ENCODE peak calls at places on chromosome 21, in four cellular contexts. T, M, P and I are unnamed samples.

GRCh38 chr21:22679207-22679606 is 1681.0 kb downstream of the NCAM2 start:
- DNase-seq in P (no peak), T (no peak), M (no peak), I (no peak)

GRCh38 chr21:16211339-16212303 is 481.8 kb downstream of the USP25 start:
- DNase-seq in T (no peak), M (no peak), P (peak), I (peak)

GRCh38 chr21:45162115-45162514 is 87.7 kb downstream of the ADARB1 start:
- DNase-seq in P (no peak), T (no peak), M (no peak), I (no peak)

GRCh38 chr21:45302082-45303061 is 14.7 kb upstream of the POFUT2 start:
- DNase-seq in M (no peak), P (no peak), T (peak), I (peak)

GRCh38 chr21:35390013-35390776 is 341.1 kb upstream of the RUNX1 start:
- DNase-seq in P (peak), T (no peak), M (peak), I (peak)

GRCh38 chr21:39657091-39657689 is 44.5 kb downstream of the B3GALT5 start:
- DNase-seq in T (no peak), P (no peak), M (peak), I (no peak)

GRCh38 chr21:46205766-46206162 is 21.5 kb upstream of the SPATC1L start:
- DNase-seq in T (no peak), M (no peak), P (no peak), I (no peak)

GRCh38 chr21:31630062-31630711 is 29.3 kb upstream of the SOD1 start:
- DNase-seq in P (peak), M (peak), T (no peak), I (peak)

GRCh38 chr21:46307625-46308024 is 16.0 kb downstream of the C21orf58 start:
- DNase-seq in T (no peak), M (no peak), P (no peak), I (peak)

GRCh38 chr21:25607812-25608737 is 794 bp upstream of the MRPL39 start:
- DNase-seq in P (peak), T (peak), M (peak), I (peak)

GRCh38 chr21:34880401-34880800 is 168.7 kb downstream of the RUNX1 start:
- DNase-seq in P (no peak), M (no peak), T (no peak), I (no peak)

GRCh38 chr21:34548782-34549376 is 36.9 kb upstream of the KCNE1 start:
- DNase-seq in P (no peak), M (no peak), T (no peak), I (no peak)

GRCh38 chr21:38780879-38781278 is 24.9 kb upstream of the ETS2 start:
- DNase-seq in T (no peak), M (no peak), P (no peak), I (no peak)

GRCh38 chr21:20720623-20721022 is 277.6 kb upstream of the NCAM2 start:
- DNase-seq in M (no peak), P (peak), T (no peak), I (peak)

GRCh38 chr21:38322551-38322950 is 65.8 kb downstream of the KCNJ15 start:
- DNase-seq in T (no peak), P (no peak), M (no peak), I (no peak)

GRCh38 chr21:28742527-28742926 is 250.2 kb downstream of the LTN1 start:
- DNase-seq in M (no peak), T (no peak), P (peak), I (peak)

GRCh38 chr21:21457077-21457476 is 458.9 kb downstream of the NCAM2 start:
- DNase-seq in M (no peak), P (no peak), T (no peak), I (no peak)

GRCh38 chr21:35217504-35218060 is 168.5 kb upstream of the RUNX1 start:
- DNase-seq in P (peak), M (no peak), T (no peak), I (peak)

GRCh38 chr21:45292399-45293213 is 4.9 kb upstream of the POFUT2 start:
- DNase-seq in M (peak), P (peak), T (peak), I (peak)

GRCh38 chr21:26159869-26160268 is 10.7 kb downstream of the APP start:
- DNase-seq in P (no peak), T (no peak), M (no peak), I (no peak)

GRCh38 chr21:31180256-31181088 is 142.2 kb upstream of the KRTAP19-8 start:
- DNase-seq in M (no peak), T (peak), P (peak), I (peak)

GRCh38 chr21:21247441-21247840 is 249.2 kb downstream of the NCAM2 start:
- DNase-seq in T (no peak), M (no peak), P (peak), I (peak)

GRCh38 chr21:31597683-31598082 is 61.8 kb upstream of the SOD1 start:
- DNase-seq in T (no peak), M (no peak), P (no peak), I (no peak)

GRCh38 chr21:26736449-26736848 is 108.8 kb downstream of the ADAMTS1 start:
- DNase-seq in P (no peak), T (no peak), M (no peak), I (peak)

GRCh38 chr21:35321322-35322200 is 272.5 kb upstream of the RUNX1 start:
- DNase-seq in T (no peak), M (no peak), P (no peak), I (no peak)

GRCh38 chr21:23936224-23936623 is 1671.1 kb downstream of the MRPL39 start:
- DNase-seq in P (peak), T (no peak), M (no peak), I (peak)

GRCh38 chr21:45142469-45142868 is 68.1 kb downstream of the ADARB1 start:
- DNase-seq in P (peak), M (peak), T (no peak), I (peak)

GRCh38 chr21:35005077-35005476 is 44.0 kb downstream of the RUNX1 start:
- DNase-seq in M (no peak), P (no peak), T (no peak), I (no peak)

GRCh38 chr21:25964009-25964408 is 206.6 kb downstream of the APP start:
- DNase-seq in M (no peak), T (no peak), P (no peak), I (no peak)

GRCh38 chr21:45415943-45416611 is 11.1 kb downstream of the COL18A1 start:
- DNase-seq in M (peak), T (no peak), P (no peak), I (no peak)

GRCh38 chr21:39867198-39867650 is at the start of gene PCP4:
- DNase-seq in P (no peak), T (no peak), M (peak), I (peak)

GRCh38 chr21:17003763-17004373 is 509.0 kb upstream of the CXADR start:
- DNase-seq in M (no peak), P (peak), T (no peak), I (peak)

GRCh38 chr21:15293251-15293650 is 228.5 kb upstream of the NRIP1 start:
- DNase-seq in P (peak), T (no peak), M (no peak), I (peak)

GRCh38 chr21:38494688-38495087 is 3.6 kb downstream of the ERG start:
- DNase-seq in P (no peak), M (no peak), T (no peak), I (peak)

GRCh38 chr21:45154511-45155508 is 80.4 kb downstream of the ADARB1 start:
- DNase-seq in M (no peak), T (peak), P (peak), I (peak)

DNA sequence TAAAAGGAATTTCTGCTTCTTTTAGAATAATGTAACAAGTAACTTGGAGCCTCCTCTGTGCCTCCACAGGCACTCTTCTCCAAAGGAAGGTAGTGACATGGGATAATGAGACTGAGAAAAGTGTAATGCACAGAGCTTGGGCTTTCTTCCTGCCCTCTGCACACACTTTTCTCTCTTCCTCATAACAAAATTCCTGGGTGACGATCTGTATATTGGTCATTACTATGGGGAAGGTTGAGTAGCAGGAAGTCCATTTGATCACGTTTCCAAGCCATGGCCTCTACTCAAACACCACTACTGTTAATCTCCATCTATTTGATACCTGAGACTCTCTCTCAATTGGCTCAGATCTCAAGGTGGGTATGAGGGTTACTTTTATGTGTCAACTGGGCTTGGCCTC is 113.9 kb downstream of the GRIK1 start:
- DNase-seq in P (no peak), M (no peak), T (no peak), I (no peak)
- TF ChIP-seq CTCF in P (no peak), M (no peak), T (no peak), I (no peak)

DNA sequence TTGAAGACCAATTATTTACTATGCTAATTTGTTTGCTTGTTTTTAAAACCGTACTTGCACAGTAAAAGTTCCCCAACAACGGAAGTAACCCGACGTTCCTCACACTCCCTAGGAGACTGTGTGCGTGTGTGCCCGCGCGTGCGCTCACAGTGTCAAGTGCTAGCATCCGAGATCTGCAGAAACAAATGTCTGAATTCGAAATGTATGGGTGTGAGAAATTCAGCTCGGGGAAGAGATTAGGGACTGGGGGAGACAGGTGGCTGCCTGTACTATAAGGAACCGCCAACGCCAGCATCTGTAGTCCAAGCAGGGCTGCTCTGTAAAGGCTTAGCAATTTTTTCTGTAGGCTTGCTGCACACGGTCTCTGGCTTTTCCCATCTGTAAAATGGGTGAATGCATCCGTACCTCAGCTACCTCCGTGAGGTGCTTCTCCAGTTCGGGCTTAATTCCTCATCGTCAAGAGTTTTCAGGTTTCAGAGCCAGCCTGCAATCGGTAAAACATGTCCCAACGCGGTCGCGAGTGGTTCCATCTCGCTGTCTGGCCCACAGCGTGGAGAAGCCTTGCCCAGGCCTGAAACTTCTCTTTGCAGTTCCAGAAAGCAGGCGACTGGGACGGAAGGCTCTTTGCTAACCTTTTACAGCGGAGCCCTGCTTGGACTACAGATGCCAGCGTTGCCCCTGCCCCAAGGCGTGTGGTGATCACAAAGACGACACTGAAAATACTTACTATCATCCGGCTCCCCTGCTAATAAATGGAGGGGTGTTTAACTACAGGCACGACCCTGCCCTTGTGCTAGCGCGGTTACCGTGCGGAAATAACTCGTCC is 1.2 kb upstream of the OLIG2 start:
- DNase-seq in T (no peak), M (no peak), P (no peak), I (no peak)
- H3K4me3 ChIP-seq in T (peak), M (no peak), P (no peak), I (no peak)

GRCh38 chr21:43961382-43961909 is 50.7 kb upstream of the TRAPPC10 start:
- DNase-seq in P (no peak), M (no peak), T (no peak), I (no peak)
- TF ChIP-seq CTCF in P (no peak), M (no peak), T (no peak), I (no peak)

DNA sequence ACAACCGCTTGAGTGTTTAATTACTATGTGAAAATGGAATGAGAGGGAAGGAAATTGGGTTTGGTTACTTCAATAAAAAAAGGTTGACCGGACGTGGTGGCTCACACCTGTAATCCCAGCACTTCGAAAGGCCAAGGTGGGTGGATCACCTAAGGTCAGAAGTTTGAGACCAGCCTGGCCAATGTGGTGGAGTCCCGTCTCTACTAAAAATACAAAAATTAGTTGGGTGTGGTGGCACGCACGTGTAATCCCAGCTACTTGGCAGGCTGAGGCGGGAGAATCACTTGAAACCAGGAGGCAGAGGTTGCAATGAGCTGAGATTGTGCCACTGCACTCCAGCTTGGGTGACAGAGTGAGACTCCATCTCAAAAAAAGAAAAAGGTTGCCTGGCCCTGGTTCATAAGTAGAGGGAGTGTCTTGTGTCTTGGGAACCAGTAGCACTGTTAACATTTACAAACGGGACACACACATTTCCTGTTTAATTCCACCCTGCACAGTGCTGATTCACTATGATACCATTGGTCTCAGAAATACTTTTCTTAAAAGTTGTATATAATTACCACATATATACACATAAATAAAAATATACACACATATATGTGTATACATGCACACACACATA is 27.6 kb upstream of the CLDN14 start:
- DNase-seq in P (no peak), T (no peak), M (no peak), I (no peak)
- H3K4me3 ChIP-seq in P (no peak), T (no peak), M (no peak), I (no peak)

DNA sequence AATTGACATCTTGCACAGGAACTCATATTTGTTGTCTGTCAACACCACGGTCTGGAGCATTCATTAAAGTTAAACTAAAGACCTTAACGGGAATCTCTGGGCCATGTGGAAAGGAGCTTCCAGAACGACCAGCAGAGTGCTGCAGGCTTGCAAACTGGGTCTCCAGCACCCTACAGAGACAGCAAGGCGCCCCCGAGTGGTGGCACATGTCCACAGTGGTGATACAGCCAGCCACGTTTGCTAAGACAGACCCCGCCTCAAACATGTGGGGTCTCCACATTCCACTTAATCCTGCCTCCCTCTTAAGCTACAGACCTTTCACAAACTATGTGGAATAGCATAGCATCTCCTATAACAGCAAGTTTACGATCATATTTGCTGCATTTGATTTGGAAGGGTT is 96.5 kb upstream of the BACE2 start:
- DNase-seq in T (no peak), P (no peak), M (no peak), I (no peak)
- TF ChIP-seq CTCF in T (no peak), P (no peak), M (no peak), I (no peak)

GRCh38 chr21:33540711-33541104 is 1.2 kb downstream of the GART start:
- DNase-seq in T (no peak), M (no peak), P (no peak), I (no peak)
- H3K4me3 ChIP-seq in T (no peak), M (no peak), P (peak), I (peak)

GRCh38 chr21:41895643-41896493 is 16.7 kb upstream of the PRDM15 start:
- DNase-seq in P (no peak), T (peak), M (no peak), I (peak)

GRCh38 chr21:41894511-41894910 is 15.4 kb upstream of the PRDM15 start:
- DNase-seq in M (no peak), P (no peak), T (no peak), I (no peak)

GRCh38 chr21:41892726-41893125 is 13.6 kb upstream of the PRDM15 start:
- DNase-seq in T (no peak), P (no peak), M (no peak), I (no peak)

GRCh38 chr21:41897047-41897669 is 18.0 kb upstream of the PRDM15 start:
- DNase-seq in M (no peak), P (no peak), T (no peak), I (no peak)

GRCh38 chr21:41894922-41895557 is 15.9 kb upstream of the PRDM15 start:
- DNase-seq in P (peak), M (no peak), T (no peak), I (peak)
- TF ChIP-seq CTCF in P (no peak), M (no peak), T (no peak), I (no peak)